ENCODE peak calls at places on chromosomes 11 and 22, in seven cellular contexts. One of them, this sample, is unnamed.

GRCh38 chr11:48081151-48082010 is 101.0 kb downstream of the PTPRJ start:
- DNase-seq in astrocyte of the cerebellum: peak
- DNase-seq in pancreas: peak
- DNase-seq in tibial nerve: peak
- DNase-seq in lower leg skin: peak
- DNase-seq in A549: no peak
- DNase-seq in PC-9: peak
- DNase-seq in this sample: peak

GRCh38 chr11:44030276-44030932 is 17.4 kb upstream of the ACCSL start:
- DNase-seq in astrocyte of the cerebellum: no peak
- DNase-seq in pancreas: peak
- DNase-seq in lower leg skin: no peak
- DNase-seq in PC-9: no peak
- DNase-seq in tibial nerve: no peak
- DNase-seq in A549: no peak
- DNase-seq in this sample: peak

GRCh38 chr11:128790200-128790599 is 76.9 kb downstream of the KCNJ1 start:
- DNase-seq in tibial nerve: peak
- DNase-seq in PC-9: no peak
- DNase-seq in lower leg skin: no peak
- DNase-seq in A549: no peak
- DNase-seq in astrocyte of the cerebellum: peak
- DNase-seq in pancreas: peak
- DNase-seq in this sample: no peak

GRCh38 chr11:69888671-69889076 is 69.5 kb upstream of the FGF3 start:
- DNase-seq in PC-9: peak
- DNase-seq in tibial nerve: peak
- DNase-seq in pancreas: peak
- DNase-seq in lower leg skin: peak
- DNase-seq in astrocyte of the cerebellum: peak
- DNase-seq in A549: peak
- DNase-seq in this sample: peak

GRCh38 chr22:37274380-37274862 is 7.9 kb upstream of the CYTH4 start:
- DNase-seq in PC-9: no peak
- DNase-seq in pancreas: peak
- DNase-seq in lower leg skin: peak
- DNase-seq in astrocyte of the cerebellum: no peak
- DNase-seq in A549: no peak
- DNase-seq in tibial nerve: no peak
- DNase-seq in this sample: no peak

GRCh38 chr22:46129390-46130041 is 20.8 kb upstream of the PPARA start:
- DNase-seq in PC-9: no peak
- DNase-seq in A549: no peak
- DNase-seq in tibial nerve: no peak
- DNase-seq in lower leg skin: no peak
- DNase-seq in astrocyte of the cerebellum: no peak
- DNase-seq in pancreas: no peak
- DNase-seq in this sample: no peak

GRCh38 chr11:68049509-68050370 is 10.9 kb downstream of the TCIRG1 start:
- DNase-seq in tibial nerve: no peak
- DNase-seq in A549: no peak
- DNase-seq in astrocyte of the cerebellum: no peak
- DNase-seq in lower leg skin: no peak
- DNase-seq in pancreas: peak
- DNase-seq in PC-9: no peak
- DNase-seq in this sample: no peak

GRCh38 chr11:11483622-11484021 is 130.6 kb upstream of the CSNK2A3 start:
- DNase-seq in A549: no peak
- DNase-seq in PC-9: no peak
- DNase-seq in astrocyte of the cerebellum: no peak
- DNase-seq in lower leg skin: no peak
- DNase-seq in pancreas: no peak
- DNase-seq in tibial nerve: no peak
- DNase-seq in this sample: no peak

GRCh38 chr11:93740031-93740801 is 1.1 kb downstream of the TAF1D start:
- DNase-seq in pancreas: peak
- DNase-seq in A549: no peak
- DNase-seq in tibial nerve: no peak
- DNase-seq in astrocyte of the cerebellum: no peak
- DNase-seq in lower leg skin: no peak
- DNase-seq in PC-9: peak
- DNase-seq in this sample: no peak

GRCh38 chr22:48894064-48894671 is 933.5 kb downstream of the BRD1 start:
- DNase-seq in lower leg skin: peak
- DNase-seq in A549: peak
- DNase-seq in astrocyte of the cerebellum: no peak
- DNase-seq in tibial nerve: no peak
- DNase-seq in pancreas: no peak
- DNase-seq in PC-9: no peak
- DNase-seq in this sample: no peak

GRCh38 chr22:39227542-39228272 is 17.1 kb downstream of the PDGFB start:
- DNase-seq in A549: no peak
- DNase-seq in PC-9: no peak
- DNase-seq in tibial nerve: no peak
- DNase-seq in pancreas: no peak
- DNase-seq in lower leg skin: no peak
- DNase-seq in astrocyte of the cerebellum: no peak
- DNase-seq in this sample: no peak

GRCh38 chr11:121563900-121564822 is 111.4 kb upstream of the SORL1-AS1 start:
- DNase-seq in astrocyte of the cerebellum: no peak
- DNase-seq in A549: no peak
- DNase-seq in tibial nerve: no peak
- DNase-seq in lower leg skin: no peak
- DNase-seq in PC-9: no peak
- DNase-seq in pancreas: no peak
- DNase-seq in this sample: no peak

GRCh38 chr11:88313441-88313840 is 24.1 kb downstream of the CTSC start:
- DNase-seq in A549: no peak
- DNase-seq in tibial nerve: no peak
- DNase-seq in PC-9: no peak
- DNase-seq in astrocyte of the cerebellum: no peak
- DNase-seq in lower leg skin: no peak
- DNase-seq in pancreas: no peak
- DNase-seq in this sample: no peak

GRCh38 chr22:37028692-37029674 is 9.4 kb downstream of the MPST start:
- DNase-seq in lower leg skin: no peak
- DNase-seq in A549: no peak
- DNase-seq in pancreas: no peak
- DNase-seq in tibial nerve: no peak
- DNase-seq in PC-9: no peak
- DNase-seq in astrocyte of the cerebellum: no peak
- DNase-seq in this sample: no peak

GRCh38 chr22:19898831-19899567 is 42.6 kb upstream of the COMT start:
- DNase-seq in PC-9: no peak
- DNase-seq in A549: no peak
- DNase-seq in pancreas: no peak
- DNase-seq in tibial nerve: no peak
- DNase-seq in lower leg skin: no peak
- DNase-seq in astrocyte of the cerebellum: no peak
- DNase-seq in this sample: no peak

GRCh38 chr22:38202437-38203089 is 769 bp downstream of the MAFF start:
- DNase-seq in tibial nerve: peak
- DNase-seq in PC-9: peak
- DNase-seq in astrocyte of the cerebellum: peak
- DNase-seq in A549: no peak
- DNase-seq in pancreas: peak
- DNase-seq in lower leg skin: peak
- DNase-seq in this sample: peak

GRCh38 chr11:67409261-67409666 is 5.4 kb downstream of the TBC1D10C start:
- DNase-seq in tibial nerve: no peak
- DNase-seq in astrocyte of the cerebellum: no peak
- DNase-seq in pancreas: no peak
- DNase-seq in A549: no peak
- DNase-seq in PC-9: no peak
- DNase-seq in lower leg skin: no peak
- DNase-seq in this sample: no peak

GRCh38 chr11:79100093-79100704 is 340.6 kb downstream of the TENM4 start:
- DNase-seq in lower leg skin: no peak
- DNase-seq in A549: peak
- DNase-seq in astrocyte of the cerebellum: no peak
- DNase-seq in tibial nerve: no peak
- DNase-seq in pancreas: no peak
- DNase-seq in PC-9: peak
- DNase-seq in this sample: no peak

GRCh38 chr11:45930031-45930794 is 7.8 kb downstream of the LARGE2 start:
- DNase-seq in PC-9: peak
- DNase-seq in A549: no peak
- DNase-seq in astrocyte of the cerebellum: no peak
- DNase-seq in pancreas: peak
- DNase-seq in tibial nerve: no peak
- DNase-seq in lower leg skin: peak
- DNase-seq in this sample: no peak

GRCh38 chr11:12918667-12919066 is 90.4 kb upstream of the RASSF10 start:
- DNase-seq in PC-9: no peak
- DNase-seq in pancreas: no peak
- DNase-seq in lower leg skin: no peak
- DNase-seq in A549: no peak
- DNase-seq in tibial nerve: no peak
- DNase-seq in astrocyte of the cerebellum: no peak
- DNase-seq in this sample: no peak

GRCh38 chr11:61516675-61517516 is 8.3 kb downstream of the LRRC10B start:
- DNase-seq in PC-9: peak
- DNase-seq in pancreas: no peak
- DNase-seq in tibial nerve: no peak
- DNase-seq in astrocyte of the cerebellum: no peak
- DNase-seq in lower leg skin: peak
- DNase-seq in A549: peak
- DNase-seq in this sample: no peak

GRCh38 chr22:49825944-49826602 is 1.6 kb downstream of the BRD1 start:
- DNase-seq in lower leg skin: no peak
- DNase-seq in astrocyte of the cerebellum: no peak
- DNase-seq in tibial nerve: no peak
- DNase-seq in PC-9: no peak
- DNase-seq in A549: no peak
- DNase-seq in pancreas: no peak
- DNase-seq in this sample: no peak

GRCh38 chr11:14751975-14752407 is 108.4 kb downstream of the PDE3B start:
- DNase-seq in pancreas: no peak
- DNase-seq in lower leg skin: no peak
- DNase-seq in A549: no peak
- DNase-seq in astrocyte of the cerebellum: no peak
- DNase-seq in PC-9: no peak
- DNase-seq in tibial nerve: no peak
- DNase-seq in this sample: no peak

DNA sequence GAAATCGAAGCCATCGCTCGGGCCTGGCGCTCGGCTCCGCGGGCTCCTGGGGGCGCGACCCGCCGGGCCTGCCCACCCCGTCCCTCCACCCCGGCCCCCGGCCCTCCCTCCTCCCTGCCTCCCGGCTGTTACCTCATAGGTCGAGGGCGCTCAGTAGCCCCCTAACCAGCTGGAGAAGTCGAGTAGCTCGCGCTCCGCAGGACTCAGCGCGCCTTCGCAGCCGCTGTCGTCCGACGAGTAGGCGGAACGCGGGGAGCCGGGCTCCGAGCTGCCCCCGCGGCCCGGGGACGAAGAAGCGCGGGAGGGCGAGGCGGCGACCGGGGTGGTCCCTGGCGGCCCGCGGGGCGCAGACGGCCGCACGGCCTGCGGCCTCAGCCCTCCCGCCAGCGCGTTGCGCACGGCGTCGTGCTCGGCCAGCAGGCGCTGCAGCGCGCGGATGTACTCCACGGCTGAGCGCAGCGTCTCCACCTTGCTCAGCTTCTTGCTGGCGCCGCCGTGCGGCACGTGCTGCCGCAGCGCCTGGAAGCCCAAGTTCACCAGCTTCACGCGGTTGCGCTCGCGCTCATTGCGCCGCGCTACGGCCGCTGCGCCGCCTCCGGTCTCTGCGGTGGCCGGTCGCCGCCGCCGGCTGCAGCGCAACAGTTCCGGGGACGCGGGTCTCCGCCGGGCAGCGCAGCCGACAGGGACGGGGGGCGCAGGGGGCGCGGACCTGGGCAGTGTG is 627 bp downstream of the ASCL2 start:
- DNase-seq in PC-9: no peak
- DNase-seq in A549: peak
- DNase-seq in pancreas: no peak
- DNase-seq in lower leg skin: peak
- DNase-seq in tibial nerve: no peak
- DNase-seq in astrocyte of the cerebellum: no peak
- DNase-seq in this sample: no peak
- TF ChIP-seq CTCF in PC-9: no peak
- TF ChIP-seq CTCF in A549: peak
- TF ChIP-seq CTCF in pancreas: no peak
- TF ChIP-seq CTCF in lower leg skin: no peak
- TF ChIP-seq CTCF in tibial nerve: no peak
- TF ChIP-seq CTCF in astrocyte of the cerebellum: no peak
- TF ChIP-seq CTCF in this sample: no peak

GRCh38 chr11:84923489-84923888 is 703.7 kb downstream of the DLG2 start:
- DNase-seq in tibial nerve: no peak
- DNase-seq in pancreas: no peak
- DNase-seq in astrocyte of the cerebellum: no peak
- DNase-seq in PC-9: no peak
- DNase-seq in lower leg skin: no peak
- DNase-seq in A549: no peak
- DNase-seq in this sample: no peak
- H3K4me3 ChIP-seq in tibial nerve: no peak
- H3K4me3 ChIP-seq in pancreas: no peak
- H3K4me3 ChIP-seq in astrocyte of the cerebellum: no peak
- H3K4me3 ChIP-seq in PC-9: no peak
- H3K4me3 ChIP-seq in lower leg skin: no peak
- H3K4me3 ChIP-seq in A549: no peak
- H3K4me3 ChIP-seq in this sample: no peak

DNA sequence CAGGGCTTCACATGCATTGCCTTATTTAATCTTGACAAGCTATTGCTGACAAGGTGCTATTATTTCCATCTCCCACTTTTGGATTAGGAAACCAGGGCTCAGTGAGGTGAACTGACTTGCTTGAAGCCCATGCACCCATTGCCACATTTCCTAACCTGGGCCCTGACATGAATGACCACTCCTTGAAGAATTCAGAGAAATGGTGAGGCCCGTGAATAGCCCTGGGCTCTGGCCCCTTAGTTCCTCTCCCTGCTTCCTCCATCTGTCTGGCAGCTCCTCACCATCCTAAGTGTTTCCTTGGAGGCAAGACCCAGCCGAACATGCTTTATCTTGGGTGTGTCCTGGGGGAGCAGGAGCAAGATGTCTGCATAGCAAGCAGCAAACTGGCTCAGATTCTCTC is 56.1 kb upstream of the NECTIN1 start:
- DNase-seq in A549: no peak
- DNase-seq in astrocyte of the cerebellum: no peak
- DNase-seq in lower leg skin: no peak
- DNase-seq in tibial nerve: no peak
- DNase-seq in PC-9: no peak
- DNase-seq in pancreas: no peak
- DNase-seq in this sample: no peak
- TF ChIP-seq CTCF in A549: no peak
- TF ChIP-seq CTCF in astrocyte of the cerebellum: no peak
- TF ChIP-seq CTCF in lower leg skin: no peak
- TF ChIP-seq CTCF in tibial nerve: no peak
- TF ChIP-seq CTCF in PC-9: no peak
- TF ChIP-seq CTCF in pancreas: no peak
- TF ChIP-seq CTCF in this sample: no peak

DNA sequence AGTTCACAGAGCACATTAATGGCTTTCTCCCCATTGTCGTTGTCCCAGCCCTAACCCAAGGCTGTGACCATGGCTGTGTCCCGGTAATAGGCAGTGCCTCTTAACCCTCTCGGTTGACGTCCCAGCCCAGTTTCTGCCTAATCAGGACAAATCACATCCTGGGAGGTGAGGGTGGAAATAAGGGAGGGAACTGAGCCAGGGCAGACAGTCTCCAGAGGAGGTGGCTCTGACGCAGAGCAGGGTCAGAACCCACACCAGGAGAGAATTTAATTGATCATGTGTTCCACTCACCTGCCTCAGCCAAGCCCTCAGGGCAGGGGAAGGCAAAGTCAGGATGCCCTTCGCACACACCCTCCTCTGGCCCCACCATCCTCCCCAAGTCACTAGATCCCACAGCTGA is 17.0 kb downstream of the SLC43A1 start:
- DNase-seq in pancreas: peak
- DNase-seq in tibial nerve: no peak
- DNase-seq in lower leg skin: no peak
- DNase-seq in astrocyte of the cerebellum: no peak
- DNase-seq in A549: no peak
- DNase-seq in PC-9: no peak
- DNase-seq in this sample: no peak
- H3K4me3 ChIP-seq in pancreas: no peak
- H3K4me3 ChIP-seq in tibial nerve: no peak
- H3K4me3 ChIP-seq in lower leg skin: no peak
- H3K4me3 ChIP-seq in astrocyte of the cerebellum: no peak
- H3K4me3 ChIP-seq in A549: no peak
- H3K4me3 ChIP-seq in PC-9: no peak
- H3K4me3 ChIP-seq in this sample: no peak

This sample was measured in AG09309.